ENCODE peak calls at places on chromosome X, in ten cellular contexts. P is uterus, C is IMR-90, X is endothelial cell of umbilical vein, Y is AG04450, U is H1, V is neuronal stem cell, L is SJSA1, K is NT2/D1, Z is lower lobe of right lung. S is an unnamed sample. For H3K9me3 and H3K27me3, the result is how much of the 10 kb centered on the place peaks cover.

GRCh38 chrX:82764521-82764920 is 743.6 kb upstream of the POU3F4 start:
- DNase-seq in P (no peak), C (no peak), X (no peak), Y (no peak), U (no peak), V (no peak), L (no peak), K (no peak), Z (no peak), S (no peak)

GRCh38 chrX:49041683-49042529 is 1.3 kb downstream of the TFE3 start:
- DNase-seq in P (no peak), C (peak), X (peak), Y (peak), U (no peak), V (no peak), L (peak), K (no peak), Z (no peak), S (peak)

GRCh38 chrX:23888887-23889501 is 18.7 kb downstream of the APOO start:
- DNase-seq in P (no peak), C (peak), X (no peak), Y (no peak), U (no peak), V (no peak), L (no peak), K (no peak), Z (no peak), S (no peak)

GRCh38 chrX:107731831-107732502 is 43.6 kb downstream of the TSC22D3 start:
- DNase-seq in P (peak), C (peak), X (peak), Y (no peak), U (no peak), V (no peak), L (peak), K (peak), Z (peak), S (no peak)

GRCh38 chrX:22278375-22278774 is 5.7 kb downstream of the CBLL2 start:
- DNase-seq in P (no peak), C (no peak), X (no peak), Y (no peak), U (no peak), V (no peak), L (no peak), K (no peak), Z (no peak), S (peak)

GRCh38 chrX:6184900-6185515 is 43.7 kb downstream of the NLGN4X start:
- DNase-seq in P (no peak), C (no peak), X (no peak), Y (no peak), U (no peak), V (no peak), L (no peak), K (no peak), Z (no peak), S (no peak)

GRCh38 chrX:50088645-50089044 is 112.2 kb downstream of the AKAP4 start:
- DNase-seq in P (no peak), C (no peak), X (no peak), Y (no peak), U (no peak), V (no peak), L (no peak), K (no peak), Z (no peak), S (no peak)

GRCh38 chrX:121084903-121085611 is 37.6 kb downstream of the GLUD2 start:
- DNase-seq in P (no peak), C (no peak), X (no peak), Y (no peak), U (no peak), V (no peak), L (no peak), K (no peak), Z (no peak), S (no peak)

GRCh38 chrX:154827624-154828408 is 6.6 kb downstream of the SMIM9 start:
- DNase-seq in P (no peak), C (no peak), X (no peak), Y (no peak), U (no peak), V (no peak), L (no peak), K (no peak), Z (no peak), S (no peak)

GRCh38 chrX:56802921-56803848 is 74.1 kb downstream of the NBDY start:
- DNase-seq in P (peak), C (peak), X (peak), Y (no peak), U (peak), V (peak), L (peak), K (peak), Z (no peak), S (peak)

GRCh38 chrX:75746891-75747639 is 38.0 kb downstream of the MAGEE2 start:
- DNase-seq in P (peak), C (no peak), X (no peak), Y (no peak), U (peak), V (no peak), L (no peak), K (peak), Z (peak), S (no peak)

GRCh38 chrX:20067709-20068315 is 48.9 kb downstream of the MAP7D2 start:
- DNase-seq in P (peak), C (peak), X (peak), Y (peak), U (no peak), V (peak), L (peak), K (no peak), Z (peak), S (no peak)

GRCh38 chrX:24081661-24082154 is 27.0 kb downstream of the EIF2S3 start:
- DNase-seq in P (peak), C (peak), X (peak), Y (no peak), U (peak), V (peak), L (peak), K (peak), Z (peak), S (peak)

GRCh38 chrX:86061407-86061806 is 14.0 kb upstream of the CHM start:
- DNase-seq in P (no peak), C (no peak), X (no peak), Y (no peak), U (no peak), V (no peak), L (no peak), K (no peak), Z (no peak), S (no peak)

GRCh38 chrX:77427586-77427985 is 19.6 kb upstream of the FGF16 start:
- DNase-seq in P (no peak), C (no peak), X (no peak), Y (no peak), U (no peak), V (no peak), L (no peak), K (no peak), Z (no peak), S (no peak)

GRCh38 chrX:97039363-97040029 is 155.8 kb downstream of the RPA4 start:
- DNase-seq in P (no peak), C (peak), X (peak), Y (no peak), U (no peak), V (no peak), L (no peak), K (no peak), Z (no peak), S (no peak)

GRCh38 chrX:7570432-7571009 is 272.4 kb upstream of the VCX start:
- DNase-seq in P (no peak), C (no peak), X (no peak), Y (no peak), U (no peak), V (no peak), L (no peak), K (no peak), Z (no peak), S (no peak)

GRCh38 chrX:20974326-20974725 is 399.9 kb upstream of the CNKSR2 start:
- DNase-seq in P (no peak), C (no peak), X (no peak), Y (no peak), U (no peak), V (no peak), L (no peak), K (no peak), Z (no peak), S (no peak)

GRCh38 chrX:130114141-130114561 is 3.9 kb upstream of the ELF4 start:
- DNase-seq in P (no peak), C (peak), X (no peak), Y (no peak), U (no peak), V (no peak), L (no peak), K (no peak), Z (no peak), S (no peak)

GRCh38 chrX:153549807-153550206 is 32.4 kb downstream of the ATP2B3 start:
- DNase-seq in P (no peak), C (no peak), X (no peak), Y (no peak), U (peak), V (no peak), L (no peak), K (no peak), Z (no peak), S (no peak)

GRCh38 chrX:153549231-153549630 is 31.8 kb downstream of the ATP2B3 start:
- DNase-seq in P (no peak), C (no peak), X (no peak), Y (no peak), U (no peak), V (no peak), L (no peak), K (no peak), Z (no peak), S (no peak)

GRCh38 chrX:153554519-153555167 is 37.2 kb downstream of the ATP2B3 start:
- DNase-seq in P (peak), C (peak), X (peak), Y (peak), U (peak), V (peak), L (no peak), K (no peak), Z (peak), S (peak)

GRCh38 chrX:153546386-153546785 is 28.9 kb downstream of the ATP2B3 start:
- DNase-seq in P (no peak), C (no peak), X (no peak), Y (no peak), U (no peak), V (no peak), L (no peak), K (no peak), Z (no peak), S (no peak)

DNA sequence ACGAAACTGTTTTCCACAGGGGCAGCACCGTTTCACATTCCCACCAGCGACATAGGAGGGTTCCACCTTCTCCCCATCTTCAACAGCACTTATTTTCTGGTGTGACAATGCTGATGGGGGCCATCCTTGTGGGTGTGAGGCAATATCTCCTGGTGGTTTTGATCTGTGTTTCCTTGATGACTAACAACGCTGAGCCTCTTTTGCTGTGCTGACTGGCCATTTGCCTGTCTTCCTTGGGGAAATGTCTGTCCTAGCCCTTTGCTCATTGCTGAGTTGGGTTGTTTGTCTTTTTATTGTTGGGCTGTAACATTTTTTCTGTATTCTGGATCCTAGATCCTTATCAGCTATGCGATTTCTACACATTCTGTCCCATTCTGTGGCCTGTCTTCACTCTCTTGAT is 33.7 kb downstream of the ATP2B3 start:
- DNase-seq in P (no peak), C (peak), X (no peak), Y (no peak), U (no peak), V (no peak), L (no peak), K (no peak), Z (no peak), S (no peak)
- H3K9me3 ChIP-seq in P (under half), C (under half), X (under half), Y (under half), U (under half), V (under half), L (under half), K (under half), Z (under half), S (under half)

GRCh38 chrX:148632444-148632843 is 132.0 kb downstream of the AFF2 start:
- DNase-seq in P (no peak), C (no peak), X (no peak), Y (no peak), U (no peak), V (no peak), L (no peak), K (no peak), Z (no peak), S (no peak)
- H3K27me3 ChIP-seq in P (under half), C (under half), X (under half), Y (under half), U (under half), V (under half), L (under half), K (under half), Z (under half), S (under half)

GRCh38 chrX:67614006-67614405 is 70.2 kb downstream of the AR start:
- DNase-seq in P (no peak), C (no peak), X (peak), Y (no peak), U (no peak), V (no peak), L (no peak), K (no peak), Z (no peak), S (no peak)
- H3K9me3 ChIP-seq in P (under half), C (under half), X (under half), Y (under half), U (under half), V (under half), L (under half), K (under half), Z (under half), S (under half)

GRCh38 chrX:42085836-42086235 is 162.5 kb upstream of the CASK start:
- DNase-seq in P (no peak), C (no peak), X (no peak), Y (no peak), U (no peak), V (no peak), L (no peak), K (no peak), Z (no peak), S (no peak)

GRCh38 chrX:42075032-42075431 is 151.7 kb upstream of the CASK start:
- DNase-seq in P (no peak), C (no peak), X (no peak), Y (no peak), U (no peak), V (no peak), L (no peak), K (no peak), Z (no peak), S (no peak)

GRCh38 chrX:42079968-42080367 is 156.6 kb upstream of the CASK start:
- DNase-seq in P (no peak), C (peak), X (no peak), Y (no peak), U (no peak), V (no peak), L (no peak), K (no peak), Z (no peak), S (no peak)
- H3K27me3 ChIP-seq in P (under half), C (under half), X (under half), Y (under half), U (under half), V (under half), L (under half), K (under half), Z (under half), S (under half)

DNA sequence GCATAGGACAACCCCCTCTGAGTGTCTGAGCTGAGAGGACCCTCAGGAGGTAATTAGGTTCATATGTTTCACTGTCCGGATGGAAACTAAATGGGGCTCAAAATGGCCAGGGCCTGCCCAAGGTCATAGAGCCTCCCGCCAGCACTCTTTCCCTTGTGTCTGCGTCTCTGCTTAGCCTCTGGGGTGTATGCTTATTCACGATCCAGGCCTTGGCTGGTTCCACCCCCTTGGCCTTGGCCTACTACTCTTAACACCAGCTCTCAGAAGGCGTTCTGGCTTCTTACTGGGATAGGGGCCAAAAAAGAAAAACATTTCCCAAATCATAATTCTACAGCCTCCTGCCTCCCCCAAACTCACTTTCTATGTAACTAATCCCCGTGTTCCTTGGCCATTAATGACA is 68.8 kb downstream of the RTL5 start:
- DNase-seq in P (peak), C (no peak), X (no peak), Y (no peak), U (no peak), V (no peak), L (no peak), K (no peak), Z (no peak), S (no peak)
- H3K9me3 ChIP-seq in P (under half), C (under half), X (under half), Y (under half), U (under half), V (under half), L (under half), K (under half), Z (under half), S (under half)

GRCh38 chrX:153824348-153824747 is 6.0 kb downstream of the PDZD4 start:
- DNase-seq in P (no peak), C (no peak), X (no peak), Y (no peak), U (no peak), V (no peak), L (no peak), K (no peak), Z (no peak), S (no peak)
- H3K27me3 ChIP-seq in P (under half), C (under half), X (under half), Y (under half), U (under half), V (under half), L (under half), K (under half), Z (under half), S (under half)

GRCh38 chrX:14509325-14510057 is 19.8 kb upstream of the GLRA2 start:
- DNase-seq in P (no peak), C (no peak), X (no peak), Y (no peak), U (no peak), V (no peak), L (no peak), K (no peak), Z (no peak), S (no peak)

GRCh38 chrX:14504960-14505538 is 24.3 kb upstream of the GLRA2 start:
- DNase-seq in P (no peak), C (no peak), X (no peak), Y (no peak), U (no peak), V (no peak), L (no peak), K (no peak), Z (no peak), S (no peak)

GRCh38 chrX:14506866-14507265 is 22.5 kb upstream of the GLRA2 start:
- DNase-seq in P (no peak), C (no peak), X (no peak), Y (no peak), U (no peak), V (no peak), L (no peak), K (no peak), Z (no peak), S (no peak)

GRCh38 chrX:14508025-14508690 is 21.2 kb upstream of the GLRA2 start:
- DNase-seq in P (no peak), C (no peak), X (no peak), Y (no peak), U (no peak), V (no peak), L (no peak), K (no peak), Z (no peak), S (no peak)

GRCh38 chrX:14505648-14506047 is 23.7 kb upstream of the GLRA2 start:
- DNase-seq in P (no peak), C (no peak), X (no peak), Y (no peak), U (no peak), V (no peak), L (no peak), K (no peak), Z (no peak), S (no peak)
- H3K9me3 ChIP-seq in P (under half), C (under half), X (under half), Y (under half), U (under half), V (under half), L (under half), K (under half), Z (under half), S (under half)

GRCh38 chrX:133658244-133658911 is 243.1 kb upstream of the GPC4 start:
- DNase-seq in P (no peak), C (no peak), X (no peak), Y (no peak), U (no peak), V (no peak), L (no peak), K (no peak), Z (no peak), S (no peak)
- H3K27me3 ChIP-seq in P (under half), C (under half), X (under half), Y (under half), U (under half), V (under half), L (under half), K (under half), Z (under half), S (under half)

S was measured in WERI-Rb-1.